ENCODE peak calls at places on chromosomes 1 and 21, in six cellular contexts. F is CD4-positive, alpha-beta T cell; C is cardiac muscle cell; O is tibial artery; I is IMR-90; W is transverse colon. R is an unnamed sample.
A peak's percentile ranks its signal among the peaks of the same experiment; 100 is the strongest.

GRCh38 chr21:39938086-39938611 is 70.9 kb downstream of the PCP4 start:
- DNase-seq in F (no peak), C (no peak), I (no peak), O (no peak), W (no peak), R (no peak)

GRCh38 chr1:7384121-7384520 is 387.0 kb upstream of the VAMP3 start:
- DNase-seq in F (no peak), O (peak; percentile 27), W (peak; percentile 4), C (no peak), I (no peak), R (no peak)

GRCh38 chr1:40313329-40313957 is 3.6 kb downstream of the COL9A2 start:
- DNase-seq in I (no peak), C (no peak), F (no peak), W (no peak), O (no peak), R (no peak)

GRCh38 chr1:29607236-29607635 is 370.9 kb downstream of the PTPRU start:
- DNase-seq in W (no peak), F (no peak), O (no peak), I (no peak), C (no peak), R (no peak)

GRCh38 chr1:1883092-1883858 is 7.6 kb downstream of the GNB1 start:
- DNase-seq in F (no peak), I (no peak), O (no peak), W (no peak), C (no peak), R (no peak)

GRCh38 chr1:36705629-36706028 is 222.9 kb upstream of the CSF3R start:
- DNase-seq in C (no peak), I (no peak), O (no peak), W (no peak), F (no peak), R (no peak)

GRCh38 chr1:43857163-43857562 is 76.4 kb upstream of the ARTN start:
- DNase-seq in C (no peak), I (no peak), W (no peak), F (no peak), O (no peak), R (no peak)

GRCh38 chr1:8443558-8444194 is 125.8 kb downstream of the SLC45A1 start:
- DNase-seq in F (no peak), C (no peak), W (no peak), O (no peak), I (no peak), R (no peak)

GRCh38 chr1:2627746-2628145 is 5.1 kb downstream of the MMEL1 start:
- DNase-seq in O (no peak), W (no peak), F (no peak), C (no peak), I (no peak), R (no peak)

GRCh38 chr1:103106426-103107321 is 1.6 kb downstream of the COL11A1 start:
- DNase-seq in F (no peak), C (peak; percentile 82), O (no peak), W (no peak), I (peak; percentile 30), R (peak; percentile 31)

GRCh38 chr1:56080123-56080522 is 499.2 kb downstream of the PLPP3 start:
- DNase-seq in O (no peak), W (no peak), I (peak; percentile 24), C (no peak), F (no peak), R (no peak)

GRCh38 chr1:172143384-172144025 is 277.0 kb upstream of the C1orf105 start:
- DNase-seq in W (no peak), I (peak; percentile 70), C (no peak), O (no peak), F (no peak), R (no peak)

GRCh38 chr1:91080650-91081049 is 58.8 kb upstream of the ZNF644 start:
- DNase-seq in I (no peak), C (no peak), W (no peak), O (no peak), F (no peak), R (no peak)

GRCh38 chr1:248681651-248682050 is 20.9 kb downstream of the OR14I1 start:
- DNase-seq in W (no peak), I (no peak), F (no peak), C (no peak), O (no peak), R (no peak)

GRCh38 chr21:41966872-41967621 is 13.2 kb upstream of the C2CD2 start:
- DNase-seq in C (no peak), I (no peak), W (no peak), F (no peak), O (no peak), R (no peak)

GRCh38 chr1:223496883-223497282 is 103.7 kb downstream of the CCDC185 start:
- DNase-seq in O (peak; percentile 7), C (no peak), W (no peak), F (no peak), I (no peak), R (no peak)
- H3K27me3 ChIP-seq in O (no peaks in the 10 kb centered on the region), C (no peaks in the 10 kb centered on the region), W (no peaks in the 10 kb centered on the region), F (no peaks in the 10 kb centered on the region), I (no peaks in the 10 kb centered on the region), R (no peaks in the 10 kb centered on the region)

DNA sequence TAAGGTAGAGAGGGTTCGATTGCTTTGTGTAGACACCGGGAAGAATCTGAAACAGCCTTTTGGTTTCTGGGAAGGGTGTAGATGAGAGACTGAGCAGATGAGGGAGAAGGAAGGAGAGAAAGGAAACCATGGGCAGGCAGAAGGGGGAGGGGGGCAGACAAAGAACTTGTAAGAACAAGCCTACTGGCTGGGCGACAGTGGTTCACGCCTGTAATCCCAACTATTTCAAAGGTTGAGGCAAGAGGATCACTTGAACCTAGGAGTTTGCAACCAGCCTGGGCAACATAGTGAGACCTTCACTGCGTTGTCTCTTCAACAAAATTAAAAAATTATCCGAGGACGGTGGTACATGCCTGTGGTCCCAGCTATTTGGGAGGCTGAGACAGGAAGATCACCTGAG is 106.2 kb downstream of the TM2D1 start:
- DNase-seq in W (no peak), C (no peak), I (no peak), F (no peak), O (no peak), R (no peak)
- H3K9me3 ChIP-seq in W (no peaks in the 10 kb centered on the region), C (no peaks in the 10 kb centered on the region), I (no peaks in the 10 kb centered on the region), F (no peaks in the 10 kb centered on the region), O (no peaks in the 10 kb centered on the region), R (no peaks in the 10 kb centered on the region)

GRCh38 chr1:35569956-35570355 is 3.2 kb upstream of the TFAP2E start:
- DNase-seq in O (no peak), I (peak; percentile 65), C (no peak), F (no peak), W (no peak), R (no peak)
- H3K27me3 ChIP-seq in O (no peaks in the 10 kb centered on the region), I (peaks cover 26% of the 10 kb centered on the region), C (peaks cover 62% of the 10 kb centered on the region), F (no peaks in the 10 kb centered on the region), W (peaks cover 43% of the 10 kb centered on the region), R (no peaks in the 10 kb centered on the region)

GRCh38 chr21:8993943-8994639 is 1527.3 kb upstream of the TPTE start:
- DNase-seq in C (no peak), W (no peak), F (no peak), O (no peak), I (no peak), R (no peak)
- H3K9me3 ChIP-seq in C (peaks cover 19% of the 10 kb centered on the region), W (peaks cover 15% of the 10 kb centered on the region), F (peaks cover 6% of the 10 kb centered on the region), O (no peaks in the 10 kb centered on the region), I (peaks cover 46% of the 10 kb centered on the region), R (no peaks in the 10 kb centered on the region)

GRCh38 chr1:247366926-247367325 is 35.3 kb upstream of the ZNF496 start:
- DNase-seq in I (no peak), O (no peak), F (no peak), C (no peak), W (no peak), R (no peak)
- H3K27me3 ChIP-seq in I (no peaks in the 10 kb centered on the region), O (no peaks in the 10 kb centered on the region), F (no peaks in the 10 kb centered on the region), C (no peaks in the 10 kb centered on the region), W (peaks cover 12% of the 10 kb centered on the region), R (no peaks in the 10 kb centered on the region)

GRCh38 chr21:45586289-45586858 is 44.1 kb upstream of the SLC19A1 start:
- DNase-seq in I (no peak), O (no peak), W (no peak), F (no peak), C (no peak), R (no peak)

GRCh38 chr21:45584786-45585185 is 42.5 kb upstream of the SLC19A1 start:
- DNase-seq in F (no peak), C (no peak), I (no peak), W (no peak), O (peak; percentile 17), R (no peak)

GRCh38 chr21:45582128-45582527 is 39.9 kb upstream of the SLC19A1 start:
- DNase-seq in O (peak; percentile 45), C (no peak), I (no peak), W (peak; percentile 1), F (no peak), R (no peak)

GRCh38 chr21:45581322-45581712 is 39.1 kb upstream of the SLC19A1 start:
- DNase-seq in I (no peak), C (no peak), F (no peak), O (peak; percentile 46), W (peak; percentile 2), R (no peak)

GRCh38 chr21:45583831-45584509 is 41.7 kb upstream of the SLC19A1 start:
- DNase-seq in F (no peak), C (no peak), I (no peak), O (no peak), W (peak; percentile 1), R (no peak)
- H3K9me3 ChIP-seq in F (peaks cover 15% of the 10 kb centered on the region), C (peaks cover 2% of the 10 kb centered on the region), I (peaks cover 35% of the 10 kb centered on the region), O (peaks cover 6% of the 10 kb centered on the region), W (peaks cover 12% of the 10 kb centered on the region), R (no peaks in the 10 kb centered on the region)

GRCh38 chr21:36684957-36685714 is 13.8 kb upstream of the SIM2 start:
- DNase-seq in C (no peak), F (no peak), W (no peak), O (no peak), I (no peak), R (no peak)
- H3K27me3 ChIP-seq in C (peaks cover 70% of the 10 kb centered on the region), F (peaks cover 46% of the 10 kb centered on the region), W (peaks cover 97% of the 10 kb centered on the region), O (no peaks in the 10 kb centered on the region), I (peaks cover 51% of the 10 kb centered on the region), R (no peaks in the 10 kb centered on the region)

GRCh38 chr1:80468356-80468755 is 1332.4 kb upstream of the ADGRL2 start:
- DNase-seq in F (no peak), I (no peak), O (no peak), C (no peak), W (no peak), R (no peak)

DNA sequence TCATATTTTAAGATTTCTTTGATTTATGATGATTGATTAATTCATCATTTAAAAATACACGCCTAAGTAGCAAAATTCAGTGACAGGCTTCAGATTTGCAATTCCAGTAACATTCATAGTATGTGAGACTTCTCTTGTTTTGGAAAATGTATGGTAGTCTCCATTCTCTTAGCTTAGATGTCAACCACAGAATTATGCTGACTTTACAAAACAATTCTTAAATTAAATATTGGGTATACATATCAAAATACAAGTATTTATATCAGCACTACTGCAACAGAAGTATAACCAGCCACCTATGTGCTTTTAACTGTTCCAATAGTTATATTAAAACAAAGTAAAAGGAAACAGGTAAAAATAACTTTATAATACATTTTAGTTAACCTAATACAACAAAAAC is 1328.6 kb upstream of the ADGRL2 start:
- DNase-seq in O (no peak), I (no peak), C (no peak), W (no peak), F (no peak), R (no peak)
- H3K9me3 ChIP-seq in O (no peaks in the 10 kb centered on the region), I (no peaks in the 10 kb centered on the region), C (no peaks in the 10 kb centered on the region), W (no peaks in the 10 kb centered on the region), F (peaks cover 4% of the 10 kb centered on the region), R (no peaks in the 10 kb centered on the region)